ENCODE peak calls at places on chromosomes 1 and 21, in eight cellular contexts. T is neural progenitor cell, Y is lower leg skin, M is fibroblast of mammary gland, A is AG04450, D is epithelial cell of proximal tubule, N is GM13976, I is B cell. C is an unnamed sample.

GRCh38 chr1:11448375-11449085 is 30.4 kb upstream of the DISP3 start:
- DNase-seq in T (no peak), Y (no peak), M (peak; percentile 4), A (no peak), D (no peak), N (no peak), I (no peak), C (no peak)

GRCh38 chr1:240070188-240070587 is 21.5 kb upstream of the FMN2 start:
- DNase-seq in T (no peak), Y (no peak), M (no peak), A (no peak), D (no peak), N (no peak), I (no peak), C (no peak)

GRCh38 chr1:164716992-164717703 is 158.2 kb downstream of the PBX1 start:
- DNase-seq in T (no peak), Y (no peak), M (peak; percentile 78), A (no peak), D (no peak), N (no peak), I (no peak), C (peak; percentile 56)

GRCh38 chr1:39799770-39800470 is 11.3 kb upstream of the BMP8B start:
- DNase-seq in T (peak; percentile 74), Y (peak; percentile 93), M (peak; percentile 82), A (peak; percentile 33), D (peak; percentile 89), N (peak; percentile 79), I (peak; percentile 81), C (peak; percentile 82)

GRCh38 chr1:212487286-212487685 is 54.6 kb downstream of the NENF start:
- DNase-seq in T (no peak), Y (no peak), M (no peak), A (no peak), D (no peak), N (no peak), I (no peak), C (no peak)

GRCh38 chr1:15322648-15323350 is 75.8 kb downstream of the FHAD1 start:
- DNase-seq in T (no peak), Y (no peak), M (no peak), A (no peak), D (no peak), N (no peak), I (no peak), C (no peak)

GRCh38 chr1:227543283-227544066 is 19.9 kb upstream of the ZNF678 start:
- DNase-seq in T (no peak), Y (no peak), M (no peak), A (no peak), D (no peak), N (peak; percentile 22), I (no peak), C (no peak)

GRCh38 chr1:155080250-155081228 is 1.9 kb downstream of the EFNA3 start:
- DNase-seq in T (peak; percentile 95), Y (no peak), M (no peak), A (no peak), D (no peak), N (no peak), I (peak; percentile 75), C (no peak)

GRCh38 chr21:19900149-19900548 is 1098.1 kb upstream of the NCAM2 start:
- DNase-seq in T (no peak), Y (no peak), M (no peak), A (no peak), D (no peak), N (no peak), I (no peak), C (no peak)

GRCh38 chr1:220808501-220809186 is 21.9 kb downstream of the MTARC1 start:
- DNase-seq in T (no peak), Y (peak; percentile 53), M (no peak), A (no peak), D (no peak), N (no peak), I (no peak), C (peak; percentile 81)

GRCh38 chr1:207256869-207257268 is 64.6 kb upstream of the CD55 start:
- DNase-seq in T (no peak), Y (no peak), M (no peak), A (no peak), D (no peak), N (no peak), I (no peak), C (no peak)

GRCh38 chr1:207261971-207262370 is 59.5 kb upstream of the CD55 start:
- DNase-seq in T (no peak), Y (no peak), M (no peak), A (no peak), D (no peak), N (no peak), I (no peak), C (peak; percentile 4)

GRCh38 chr1:207264663-207265270 is 56.7 kb upstream of the CD55 start:
- DNase-seq in T (no peak), Y (no peak), M (no peak), A (no peak), D (no peak), N (no peak), I (no peak), C (no peak)

GRCh38 chr1:207259391-207259790 is 62.1 kb upstream of the CD55 start:
- DNase-seq in T (peak; percentile 11), Y (no peak), M (peak; percentile 37), A (no peak), D (no peak), N (no peak), I (no peak), C (peak; percentile 29)
- TF ChIP-seq CTCF in T (peak; percentile 46), Y (no peak), M (peak; percentile 48), A (peak; percentile 44), D (peak; percentile 76), N (no peak), I (no peak), C (peak; percentile 41)

DNA sequence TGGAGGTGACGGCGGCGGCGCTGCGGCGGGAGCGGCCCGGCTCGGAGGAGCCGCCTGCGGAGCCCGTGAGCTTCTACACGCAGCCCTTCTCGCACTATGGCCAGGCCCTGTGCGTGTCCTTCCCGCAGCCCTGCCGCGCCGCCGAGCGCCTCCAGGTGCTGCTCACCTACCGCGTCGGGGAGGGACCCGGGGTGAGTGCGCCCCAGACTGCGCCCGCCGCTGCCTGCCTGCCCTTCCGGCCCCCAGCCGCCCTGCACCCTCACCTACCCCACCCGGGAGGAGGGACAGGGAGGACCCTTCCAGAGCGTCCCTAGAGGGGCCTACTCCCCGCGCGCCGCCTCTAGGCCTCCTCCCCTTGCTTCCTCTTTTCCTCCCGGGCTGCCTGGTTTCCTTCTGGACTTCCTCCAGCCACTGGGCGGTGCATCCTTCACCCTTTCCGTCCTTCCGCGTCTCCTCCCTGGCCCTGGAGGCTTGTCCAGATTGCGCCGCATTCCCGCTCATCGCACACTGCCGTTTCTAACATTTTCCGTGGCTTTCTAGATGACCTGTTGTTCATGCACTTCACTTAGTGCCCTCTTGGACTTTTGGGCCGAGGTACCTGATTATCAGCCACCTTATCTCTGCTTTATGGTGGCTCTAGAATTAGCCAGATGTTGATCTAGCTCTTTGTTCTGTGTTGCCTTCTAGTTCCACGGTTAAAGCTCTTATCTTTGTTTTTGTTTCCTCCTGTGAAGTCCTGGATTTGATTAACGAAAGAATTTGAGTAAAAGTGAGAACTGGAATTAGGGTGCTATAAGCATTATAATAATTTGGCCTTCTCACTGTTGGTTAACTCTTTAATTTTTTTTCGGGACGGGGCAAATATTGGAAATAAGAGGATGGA is 716 bp downstream of the RNPEP start:
- DNase-seq in T (peak; percentile 82), Y (peak; percentile 93), M (peak; percentile 79), A (peak; percentile 43), D (no peak), N (peak; percentile 73), I (peak; percentile 80), C (peak; percentile 77)
- TF ChIP-seq CTCF in T (peak; percentile 21), Y (no peak), M (peak; percentile 2), A (peak; percentile 25), D (peak; percentile 18), N (no peak), I (no peak), C (peak; percentile 32)

DNA sequence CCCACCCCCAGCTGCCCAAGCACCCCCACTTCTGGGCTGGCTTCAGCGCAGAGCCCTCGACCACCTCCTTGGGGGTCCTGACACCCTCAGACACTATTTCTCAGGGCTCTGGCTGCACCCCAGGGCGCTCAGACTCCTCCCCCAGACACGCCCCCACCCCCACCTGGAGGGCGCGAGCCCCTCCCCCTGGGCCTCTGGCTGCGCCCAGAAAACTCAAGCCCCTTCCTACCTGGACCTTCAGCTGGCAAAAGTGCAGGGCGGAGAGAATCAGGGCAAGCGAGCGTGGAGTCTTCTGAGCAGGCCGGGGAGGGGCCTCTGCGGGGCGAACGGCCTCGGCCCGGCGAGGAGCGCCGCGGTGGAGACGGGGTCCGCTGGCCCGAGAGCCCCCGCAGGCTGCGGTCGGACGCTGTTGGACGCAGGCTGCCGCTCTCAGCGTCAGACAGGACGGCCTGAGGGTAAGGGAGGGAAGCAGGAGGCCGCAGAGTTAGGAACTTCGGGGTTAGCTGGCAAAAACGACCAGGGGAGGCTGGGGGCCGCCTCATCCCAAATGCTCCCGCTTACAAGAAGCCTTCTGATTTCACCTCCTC is 17.4 kb upstream of the NBPF1 start:
- DNase-seq in T (no peak), Y (peak; percentile 90), M (no peak), A (no peak), D (no peak), N (peak; percentile 52), I (peak; percentile 70), C (no peak)
- TF ChIP-seq CTCF in T (no peak), Y (no peak), M (no peak), A (no peak), D (no peak), N (no peak), I (no peak), C (no peak)

DNA sequence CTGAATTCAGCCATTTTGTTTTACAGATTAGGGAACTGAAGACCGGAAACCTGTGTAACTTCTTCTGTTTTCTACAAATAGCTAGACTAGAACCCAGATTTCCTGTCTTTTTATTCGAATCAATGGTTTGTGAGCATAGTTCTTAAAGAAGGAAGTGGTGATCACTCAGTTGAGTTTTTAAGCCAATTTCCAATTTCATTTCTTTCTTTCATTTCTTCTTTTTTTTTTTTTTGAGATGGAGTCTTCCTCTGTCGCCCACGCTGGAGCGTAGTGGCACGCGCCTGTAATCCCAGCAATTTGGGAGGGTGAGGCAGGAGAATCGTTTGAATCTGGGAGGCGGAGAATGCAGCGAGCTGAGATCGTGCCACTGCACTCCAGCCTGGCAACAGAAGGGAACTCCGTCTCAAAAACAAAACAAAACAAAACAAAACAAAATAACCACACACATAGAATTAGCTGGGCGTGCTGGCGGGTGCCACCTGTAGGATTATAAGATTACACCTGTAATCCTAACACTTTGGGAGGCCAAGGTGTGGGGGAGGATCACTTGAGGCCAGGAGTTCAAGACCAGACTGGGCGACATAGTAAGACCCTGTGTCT is 3.0 kb upstream of the MDM4 start:
- DNase-seq in T (no peak), Y (no peak), M (no peak), A (no peak), D (no peak), N (peak; percentile 68), I (peak; percentile 28), C (no peak)
- TF ChIP-seq CTCF in T (no peak), Y (no peak), M (no peak), A (no peak), D (no peak), N (peak; percentile 8), I (peak; percentile 34), C (no peak)

C was measured in mammary epithelial cell.